ENCODE peak calls at places on chromosomes 3 and 15, in eight cellular contexts. G is RWPE2, M is fibroblast of the aortic adventitia, N is cardiac fibroblast, T is cardiac muscle cell, F is right lobe of liver, U is GM13977, V is fibroblast of villous mesenchyme. I is an unnamed sample.

GRCh38 chr15:57224664-57225063 is 151.6 kb upstream of the CGNL1 start:
- DNase-seq in G (no peak), M (peak), N (peak), T (no peak), F (no peak), U (no peak), V (peak), I (peak)

GRCh38 chr3:120160050-120160449 is 65.8 kb upstream of the GSK3B start:
- DNase-seq in G (peak), M (peak), N (peak), T (no peak), F (no peak), U (no peak), V (peak), I (peak)

GRCh38 chr3:194306771-194307640 is 44.1 kb downstream of the CPN2 start:
- DNase-seq in G (peak), M (no peak), N (no peak), T (no peak), F (no peak), U (peak), V (peak), I (no peak)

GRCh38 chr15:99264125-99264524 is 12.8 kb downstream of the LRRC28 start:
- DNase-seq in G (no peak), M (no peak), N (no peak), T (peak), F (no peak), U (no peak), V (no peak), I (no peak)

GRCh38 chr3:167837430-167837829 is 101.9 kb downstream of the SERPINI1 start:
- DNase-seq in G (no peak), M (peak), N (peak), T (no peak), F (no peak), U (no peak), V (peak), I (peak)

GRCh38 chr3:16937421-16937820 is 52.7 kb downstream of the PLCL2 start:
- DNase-seq in G (no peak), M (no peak), N (no peak), T (no peak), F (no peak), U (no peak), V (no peak), I (no peak)

GRCh38 chr3:194255252-194256039 is 95.7 kb downstream of the CPN2 start:
- DNase-seq in G (no peak), M (no peak), N (peak), T (no peak), F (peak), U (no peak), V (peak), I (peak)

GRCh38 chr15:96893159-96893906 is 562.8 kb downstream of the NR2F2 start:
- DNase-seq in G (no peak), M (peak), N (peak), T (peak), F (no peak), U (no peak), V (peak), I (peak)

GRCh38 chr3:126156468-126156867 is 23.9 kb downstream of the ALDH1L1 start:
- DNase-seq in G (no peak), M (no peak), N (peak), T (no peak), F (peak), U (no peak), V (no peak), I (no peak)

GRCh38 chr3:155070932-155071387 is 9.2 kb upstream of the MME start:
- DNase-seq in G (no peak), M (peak), N (peak), T (no peak), F (no peak), U (no peak), V (peak), I (peak)

GRCh38 chr3:148101061-148101460 is 596.6 kb upstream of the AGTR1 start:
- DNase-seq in G (no peak), M (peak), N (peak), T (no peak), F (no peak), U (no peak), V (no peak), I (no peak)

GRCh38 chr3:72487078-72487765 is 361.0 kb downstream of the SHQ1 start:
- DNase-seq in G (peak), M (peak), N (peak), T (no peak), F (no peak), U (peak), V (peak), I (peak)

GRCh38 chr3:147518465-147518864 is 109.3 kb downstream of the ZIC1 start:
- DNase-seq in G (no peak), M (no peak), N (no peak), T (no peak), F (no peak), U (no peak), V (no peak), I (peak)

GRCh38 chr15:40930430-40931299 is 1.5 kb downstream of the DLL4 start:
- DNase-seq in G (peak), M (peak), N (peak), T (peak), F (no peak), U (peak), V (peak), I (peak)
- TF ChIP-seq CTCF in G (peak), M (peak), N (peak), T (peak), F (peak), U (peak), V (peak), I (peak)

GRCh38 chr3:170324962-170325361 is 32.6 kb upstream of the SKIL start:
- DNase-seq in G (no peak), M (no peak), N (no peak), T (no peak), F (no peak), U (no peak), V (no peak), I (no peak)
- TF ChIP-seq CTCF in G (no peak), M (no peak), N (no peak), T (no peak), F (no peak), U (no peak), V (no peak), I (no peak)

GRCh38 chr3:38646630-38647029 is 2.9 kb downstream of the SCN5A start:
- DNase-seq in G (no peak), M (peak), N (peak), T (no peak), F (no peak), U (peak), V (peak), I (peak)
- TF ChIP-seq CTCF in G (peak), M (peak), N (peak), T (peak), F (no peak), U (peak), V (peak), I (peak)

DNA sequence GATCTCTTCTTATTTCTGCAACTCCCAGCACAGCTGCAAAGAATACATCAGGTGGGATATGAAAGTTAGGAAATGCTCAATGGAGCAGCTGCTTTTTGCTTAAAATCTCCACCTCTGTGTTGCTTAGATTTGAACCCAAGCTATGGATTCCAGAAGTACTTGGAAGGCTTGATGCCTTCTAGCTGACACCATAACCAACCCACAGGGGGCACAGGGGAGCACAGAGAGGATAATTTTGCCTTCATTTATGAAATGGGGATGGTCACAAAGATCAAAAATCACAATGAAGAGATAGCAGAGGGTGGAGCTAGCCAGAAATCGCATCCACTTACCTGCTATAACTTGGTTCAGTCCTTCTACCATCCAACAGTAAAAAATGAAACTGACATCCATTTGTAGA is 75.7 kb downstream of the DUT start:
- DNase-seq in G (no peak), M (no peak), N (no peak), T (no peak), F (no peak), U (no peak), V (no peak), I (no peak)
- TF ChIP-seq CTCF in G (peak), M (peak), N (peak), T (peak), F (no peak), U (peak), V (peak), I (peak)

GRCh38 chr3:33732394-33732793 is 14.3 kb upstream of the CLASP2 start:
- DNase-seq in G (no peak), M (no peak), N (peak), T (no peak), F (no peak), U (no peak), V (no peak), I (no peak)
- TF ChIP-seq CTCF in G (peak), M (peak), N (peak), T (peak), F (no peak), U (peak), V (peak), I (peak)

GRCh38 chr3:183064475-183064874 is 34.8 kb downstream of the MCCC1 start:
- DNase-seq in G (no peak), M (no peak), N (no peak), T (no peak), F (no peak), U (no peak), V (no peak), I (no peak)
- TF ChIP-seq CTCF in G (no peak), M (no peak), N (no peak), T (no peak), F (no peak), U (no peak), V (no peak), I (no peak)

DNA sequence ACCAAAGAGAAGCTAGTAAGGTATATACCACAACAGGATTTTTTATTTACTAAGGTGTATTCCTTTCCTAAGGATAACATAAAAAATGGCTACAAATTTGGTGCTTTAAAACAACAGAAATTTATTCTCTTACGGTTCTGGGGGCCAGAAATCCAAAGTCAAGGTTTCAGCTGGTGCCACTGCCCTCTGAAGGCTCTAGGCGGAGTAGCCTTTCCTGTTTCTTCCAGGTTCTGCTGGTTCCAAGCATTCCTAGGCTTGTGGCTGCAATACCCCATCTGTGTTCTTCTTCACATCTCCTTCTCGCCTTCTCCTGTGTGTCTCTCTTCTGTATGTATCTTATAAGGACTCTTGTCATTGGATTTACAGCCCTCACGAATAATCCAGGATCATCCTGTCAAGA is 549.9 kb downstream of the GRM7 start:
- DNase-seq in G (no peak), M (no peak), N (no peak), T (no peak), F (no peak), U (no peak), V (no peak), I (no peak)
- TF ChIP-seq CTCF in G (no peak), M (no peak), N (no peak), T (no peak), F (no peak), U (no peak), V (no peak), I (peak)

GRCh38 chr3:150490212-150490611 is 56.1 kb downstream of the SERP1 start:
- DNase-seq in G (no peak), M (no peak), N (no peak), T (no peak), F (no peak), U (no peak), V (no peak), I (no peak)

GRCh38 chr3:150497956-150498355 is 48.3 kb downstream of the SERP1 start:
- DNase-seq in G (no peak), M (peak), N (peak), T (no peak), F (no peak), U (no peak), V (peak), I (peak)

GRCh38 chr3:150495149-150495548 is 51.1 kb downstream of the SERP1 start:
- DNase-seq in G (no peak), M (no peak), N (no peak), T (peak), F (no peak), U (no peak), V (no peak), I (peak)

GRCh38 chr3:150495563-150496168 is 50.6 kb downstream of the SERP1 start:
- DNase-seq in G (no peak), M (peak), N (peak), T (peak), F (no peak), U (peak), V (peak), I (peak)
- TF ChIP-seq CTCF in G (peak), M (peak), N (peak), T (peak), F (peak), U (peak), V (peak), I (peak)

GRCh38 chr3:19357947-19358346 is 209.6 kb downstream of the KCNH8 start:
- DNase-seq in G (no peak), M (no peak), N (no peak), T (no peak), F (no peak), U (no peak), V (no peak), I (no peak)
- TF ChIP-seq CTCF in G (no peak), M (no peak), N (no peak), T (no peak), F (no peak), U (no peak), V (no peak), I (no peak)

I was measured in choroid plexus epithelial cell.